ENCODE peak calls at places on chromosomes 12 and 14, in ten cellular contexts. H is A673, L is body of pancreas, T is mesendoderm, I is small intestine, J is hepatocyte, N is GM23338, S is Panc1, E is Caco-2, D is mucosa of descending colon. W is an unnamed sample. For H3K36me3, the result is how much of the 10 kb centered on the place peaks cover.

GRCh38 chr14:39739796-39740195 is 307.6 kb upstream of the FBXO33 start:
- DNase-seq in H (no peak), L (peak), T (no peak), I (no peak), J (no peak), N (no peak), S (no peak), E (no peak), D (no peak), W (no peak)

GRCh38 chr14:64891839-64892375 is 12.2 kb upstream of the SPTB start:
- DNase-seq in H (peak), L (peak), T (peak), I (peak), J (peak), N (peak), S (no peak), E (no peak), D (peak), W (peak)

GRCh38 chr14:95348395-95349080 is 28.8 kb upstream of the CLMN start:
- DNase-seq in H (peak), L (no peak), T (peak), I (no peak), J (no peak), N (peak), S (no peak), E (no peak), D (no peak), W (peak)

GRCh38 chr14:72553161-72553560 is 340.7 kb downstream of the DPF3 start:
- DNase-seq in H (no peak), L (no peak), T (no peak), I (no peak), J (no peak), N (no peak), S (no peak), E (no peak), D (no peak), W (no peak)

GRCh38 chr12:108129017-108129812 is at the start of gene WSCD2:
- DNase-seq in H (peak), L (peak), T (peak), I (peak), J (peak), N (peak), S (no peak), E (peak), D (peak), W (peak)

GRCh38 chr14:104367811-104368750 is 211.5 kb upstream of the C14orf180 start:
- DNase-seq in H (no peak), L (no peak), T (no peak), I (no peak), J (no peak), N (no peak), S (no peak), E (no peak), D (no peak), W (no peak)

GRCh38 chr14:51552768-51553426 is 98.8 kb upstream of the FRMD6 start:
- DNase-seq in H (no peak), L (peak), T (no peak), I (peak), J (peak), N (no peak), S (no peak), E (no peak), D (peak), W (no peak)

GRCh38 chr12:122028165-122028591 is 6.5 kb downstream of the BCL7A start:
- DNase-seq in H (no peak), L (no peak), T (no peak), I (no peak), J (no peak), N (no peak), S (no peak), E (no peak), D (no peak), W (peak)

GRCh38 chr12:115450710-115451109 is 766.7 kb upstream of the TBX3 start:
- DNase-seq in H (no peak), L (no peak), T (peak), I (no peak), J (no peak), N (no peak), S (no peak), E (no peak), D (no peak), W (no peak)

GRCh38 chr14:72523397-72524157 is 370.3 kb downstream of the DPF3 start:
- DNase-seq in H (peak), L (no peak), T (no peak), I (no peak), J (no peak), N (no peak), S (no peak), E (no peak), D (no peak), W (no peak)

GRCh38 chr12:63928305-63928704 is 83.8 kb downstream of the SRGAP1 start:
- DNase-seq in H (no peak), L (no peak), T (no peak), I (no peak), J (no peak), N (no peak), S (no peak), E (no peak), D (no peak), W (no peak)

GRCh38 chr14:89956294-89957009 is 725 bp downstream of the TDP1 start:
- DNase-seq in H (peak), L (peak), T (peak), I (peak), J (peak), N (peak), S (no peak), E (peak), D (peak), W (no peak)

GRCh38 chr14:24356208-24356607 is 11.8 kb upstream of the NFATC4 start:
- DNase-seq in H (no peak), L (no peak), T (no peak), I (no peak), J (no peak), N (no peak), S (no peak), E (no peak), D (no peak), W (no peak)

GRCh38 chr12:59600174-59600573 is 4.3 kb downstream of the SLC16A7 start:
- DNase-seq in H (no peak), L (no peak), T (no peak), I (no peak), J (no peak), N (no peak), S (no peak), E (no peak), D (no peak), W (no peak)

GRCh38 chr12:78220811-78221210 is 390.1 kb downstream of the NAV3 start:
- DNase-seq in H (no peak), L (no peak), T (no peak), I (no peak), J (no peak), N (no peak), S (no peak), E (no peak), D (no peak), W (no peak)

GRCh38 chr12:117774986-117775775 is 193.6 kb downstream of the KSR2 start:
- DNase-seq in H (no peak), L (no peak), T (no peak), I (no peak), J (no peak), N (no peak), S (no peak), E (no peak), D (no peak), W (no peak)

GRCh38 chr14:104352493-104353220 is 214.3 kb downstream of the KIF26A start:
- DNase-seq in H (no peak), L (no peak), T (no peak), I (no peak), J (no peak), N (no peak), S (no peak), E (no peak), D (no peak), W (peak)

GRCh38 chr14:56870336-56870735 is 60.1 kb upstream of the OTX2 start:
- DNase-seq in H (no peak), L (no peak), T (no peak), I (no peak), J (no peak), N (no peak), S (no peak), E (no peak), D (no peak), W (no peak)

GRCh38 chr14:100067971-100068959 is 3.0 kb downstream of the EVL start:
- DNase-seq in H (peak), L (peak), T (peak), I (peak), J (no peak), N (no peak), S (no peak), E (no peak), D (peak), W (no peak)

GRCh38 chr12:115866909-115867525 is 410.5 kb downstream of the MED13L start:
- DNase-seq in H (peak), L (no peak), T (peak), I (peak), J (no peak), N (peak), S (no peak), E (no peak), D (peak), W (peak)

GRCh38 chr12:93569656-93570551 is 2.6 kb upstream of the SOCS2 start:
- DNase-seq in H (peak), L (peak), T (peak), I (peak), J (peak), N (peak), S (no peak), E (peak), D (peak), W (peak)

GRCh38 chr12:89231686-89232085 is 120.6 kb downstream of the DUSP6 start:
- DNase-seq in H (no peak), L (no peak), T (no peak), I (no peak), J (no peak), N (no peak), S (no peak), E (no peak), D (no peak), W (no peak)

GRCh38 chr14:26403760-26404159 is 194.1 kb downstream of the NOVA1 start:
- DNase-seq in H (no peak), L (no peak), T (peak), I (no peak), J (no peak), N (no peak), S (no peak), E (no peak), D (no peak), W (no peak)

GRCh38 chr12:3967556-3968160 is 94.5 kb upstream of the PARP11 start:
- DNase-seq in H (no peak), L (no peak), T (peak), I (peak), J (peak), N (no peak), S (no peak), E (peak), D (no peak), W (no peak)

GRCh38 chr14:56125772-56126411 is 7.7 kb downstream of the PELI2 start:
- DNase-seq in H (no peak), L (peak), T (no peak), I (no peak), J (no peak), N (no peak), S (no peak), E (no peak), D (no peak), W (no peak)

GRCh38 chr14:79842270-79842669 is 369.0 kb downstream of the DIO2 start:
- DNase-seq in H (no peak), L (peak), T (peak), I (no peak), J (peak), N (no peak), S (no peak), E (no peak), D (no peak), W (no peak)

GRCh38 chr12:101713059-101713682 is 15.7 kb downstream of the CHPT1 start:
- DNase-seq in H (no peak), L (peak), T (no peak), I (peak), J (peak), N (no peak), S (no peak), E (peak), D (peak), W (no peak)

GRCh38 chr12:76549131-76549530 is 10.4 kb downstream of the OSBPL8 start:
- DNase-seq in H (no peak), L (no peak), T (no peak), I (no peak), J (no peak), N (no peak), S (no peak), E (no peak), D (no peak), W (no peak)

GRCh38 chr12:69985656-69986055 is 160.6 kb downstream of the MYRFL start:
- DNase-seq in H (peak), L (no peak), T (peak), I (peak), J (no peak), N (peak), S (no peak), E (peak), D (peak), W (peak)

GRCh38 chr14:84006643-84007137 is 1523.3 kb upstream of the FLRT2 start:
- DNase-seq in H (peak), L (peak), T (peak), I (no peak), J (no peak), N (peak), S (no peak), E (no peak), D (no peak), W (no peak)

GRCh38 chr12:111753144-111753881 is 13.4 kb upstream of the ALDH2 start:
- DNase-seq in H (peak), L (peak), T (peak), I (peak), J (peak), N (peak), S (no peak), E (peak), D (peak), W (peak)

GRCh38 chr14:55578511-55578910 is 1.5 kb upstream of the KTN1 start:
- DNase-seq in H (no peak), L (no peak), T (no peak), I (no peak), J (no peak), N (no peak), S (no peak), E (no peak), D (no peak), W (no peak)

GRCh38 chr14:101123639-101124525 is 220.4 kb upstream of the RTL1 start:
- DNase-seq in H (peak), L (no peak), T (no peak), I (no peak), J (no peak), N (no peak), S (no peak), E (no peak), D (no peak), W (peak)

GRCh38 chr12:13857750-13858149 is 123.7 kb downstream of the GRIN2B start:
- DNase-seq in H (no peak), L (no peak), T (no peak), I (no peak), J (no peak), N (no peak), S (no peak), E (no peak), D (no peak), W (no peak)

GRCh38 chr12:64796205-64796845 is 28.1 kb upstream of the TBC1D30 start:
- DNase-seq in H (peak), L (peak), T (peak), I (peak), J (peak), N (peak), S (peak), E (peak), D (peak), W (peak)

GRCh38 chr12:3314306-3314663 is 176.7 kb upstream of the PRMT8 start:
- DNase-seq in H (no peak), L (no peak), T (no peak), I (no peak), J (no peak), N (no peak), S (no peak), E (no peak), D (no peak), W (peak)

GRCh38 chr14:95463173-95463901 is 53.1 kb downstream of the SYNE3 start:
- DNase-seq in H (no peak), L (no peak), T (no peak), I (peak), J (no peak), N (no peak), S (no peak), E (no peak), D (peak), W (no peak)

GRCh38 chr14:68943107-68943506 is 36.0 kb downstream of the ACTN1 start:
- DNase-seq in H (no peak), L (peak), T (no peak), I (no peak), J (no peak), N (no peak), S (no peak), E (no peak), D (no peak), W (no peak)

GRCh38 chr14:68942281-68943035 is 36.6 kb downstream of the ACTN1 start:
- DNase-seq in H (no peak), L (no peak), T (peak), I (no peak), J (no peak), N (no peak), S (no peak), E (no peak), D (no peak), W (no peak)

GRCh38 chr14:68945585-68946289 is 33.4 kb downstream of the ACTN1 start:
- DNase-seq in H (no peak), L (peak), T (no peak), I (peak), J (no peak), N (no peak), S (no peak), E (peak), D (peak), W (no peak)

GRCh38 chr14:68945190-68945584 is 33.9 kb downstream of the ACTN1 start:
- DNase-seq in H (no peak), L (peak), T (no peak), I (no peak), J (no peak), N (no peak), S (no peak), E (no peak), D (no peak), W (no peak)

DNA sequence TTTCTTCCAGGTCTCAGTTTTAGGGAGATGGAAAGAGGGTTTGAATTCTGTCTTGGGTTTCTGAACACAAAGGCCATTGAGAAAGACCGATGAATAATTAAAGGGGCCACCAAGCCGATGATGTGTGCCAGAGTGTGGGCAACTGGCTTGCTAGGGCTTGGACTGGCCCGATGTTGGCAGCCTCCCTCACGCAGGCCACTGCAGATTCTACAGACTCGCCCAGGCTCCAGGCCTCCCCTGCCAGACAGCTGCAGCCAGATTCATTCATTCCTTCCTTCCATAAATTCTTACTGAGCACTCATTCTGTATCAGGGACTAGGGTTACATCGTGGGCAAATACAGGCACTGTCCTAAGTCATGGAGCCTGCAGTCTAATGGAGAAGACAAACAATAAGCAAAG is 34.9 kb downstream of the ACTN1 start:
- DNase-seq in H (no peak), L (no peak), T (no peak), I (no peak), J (no peak), N (no peak), S (no peak), E (no peak), D (no peak), W (no peak)
- H3K4me3 ChIP-seq in H (no peak), L (no peak), T (no peak), I (no peak), J (no peak), N (no peak), S (no peak), E (no peak), D (no peak), W (no peak)

GRCh38 chr12:123905319-123905925 is 67.2 kb downstream of the CCDC92 start:
- DNase-seq in H (peak), L (peak), T (peak), I (peak), J (peak), N (peak), S (peak), E (peak), D (peak), W (peak)

GRCh38 chr12:123910057-123910456 is 62.6 kb downstream of the CCDC92 start:
- DNase-seq in H (no peak), L (no peak), T (no peak), I (no peak), J (no peak), N (no peak), S (no peak), E (no peak), D (no peak), W (no peak)

GRCh38 chr12:123907021-123907420 is 65.6 kb downstream of the CCDC92 start:
- DNase-seq in H (no peak), L (no peak), T (no peak), I (no peak), J (no peak), N (no peak), S (no peak), E (no peak), D (no peak), W (no peak)

GRCh38 chr12:123908884-123909807 is 63.5 kb downstream of the CCDC92 start:
- DNase-seq in H (no peak), L (no peak), T (no peak), I (no peak), J (no peak), N (no peak), S (no peak), E (no peak), D (no peak), W (peak)

DNA sequence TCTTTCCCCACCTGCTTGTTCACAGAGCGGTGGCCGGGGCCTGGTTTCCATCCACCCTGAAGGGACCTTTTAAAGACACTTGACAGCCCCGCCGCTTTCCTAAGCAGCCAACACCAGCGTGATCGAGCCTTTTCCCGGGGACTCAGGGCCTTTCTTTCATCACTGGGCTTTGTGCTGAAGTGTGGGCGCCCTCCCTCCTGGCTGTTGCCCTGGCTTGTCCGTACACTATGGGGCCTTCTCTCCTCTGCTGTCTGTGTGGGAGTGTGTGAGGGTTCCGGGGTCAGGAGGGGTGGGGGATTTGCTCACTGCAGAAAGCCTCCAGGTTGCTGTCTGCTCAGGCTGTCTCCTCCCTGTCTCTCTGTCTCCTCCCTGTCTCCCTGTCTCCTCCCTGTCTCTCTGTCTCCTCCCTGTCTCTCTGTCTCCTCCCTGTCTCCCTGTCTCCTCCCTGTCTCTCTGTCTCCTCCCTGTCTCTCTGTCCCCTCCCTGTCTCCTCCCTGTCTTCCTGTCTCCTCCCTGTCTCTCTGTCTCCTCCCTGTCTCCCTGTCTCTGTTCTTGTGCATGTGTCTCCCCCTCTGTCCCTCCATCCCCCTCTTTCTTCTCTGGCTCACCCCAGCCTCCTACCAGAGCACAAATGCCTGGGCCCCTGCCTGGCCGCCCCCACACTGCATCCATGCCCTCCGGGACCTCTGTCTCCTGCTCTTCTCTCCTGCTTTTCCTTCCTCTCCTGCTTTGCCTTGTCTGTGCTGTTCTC is 64.7 kb downstream of the CCDC92 start:
- DNase-seq in H (no peak), L (no peak), T (no peak), I (peak), J (peak), N (no peak), S (no peak), E (no peak), D (peak), W (peak)
- H3K36me3 ChIP-seq in H (under half), L (under half), T (under half), I (under half), J (under half), N (under half), S (under half), E (under half), D (under half), W (under half)

GRCh38 chr14:77642407-77642806 is 26.0 kb upstream of the SPTLC2 start:
- DNase-seq in H (no peak), L (no peak), T (no peak), I (no peak), J (no peak), N (no peak), S (no peak), E (no peak), D (no peak), W (no peak)
- H3K4me3 ChIP-seq in H (no peak), L (no peak), T (no peak), I (no peak), J (no peak), N (no peak), S (peak), E (no peak), D (no peak), W (no peak)

DNA sequence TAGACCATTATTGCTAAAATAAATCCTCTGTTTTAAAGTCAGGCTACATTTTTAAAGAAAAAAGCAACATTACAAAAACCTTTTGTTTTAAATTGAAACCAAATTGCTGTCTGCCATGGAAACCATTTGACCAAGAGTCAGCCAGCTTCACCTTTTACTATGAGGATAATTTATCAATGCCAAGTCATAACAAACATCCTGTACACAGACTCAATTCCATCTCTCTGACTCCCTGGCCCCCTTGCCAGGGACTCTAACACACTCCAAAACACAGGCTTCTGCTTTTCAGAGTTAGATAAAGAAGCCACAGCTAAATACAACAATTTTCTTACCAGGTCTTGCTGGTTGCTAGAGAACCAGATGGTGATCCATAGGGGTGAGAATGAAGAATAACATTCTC is 83.9 kb downstream of the LRP6 start:
- DNase-seq in H (no peak), L (no peak), T (no peak), I (no peak), J (no peak), N (no peak), S (no peak), E (no peak), D (no peak), W (no peak)
- H3K36me3 ChIP-seq in H (under half), L (under half), T (under half), I (under half), J (under half), N (under half), S (under half), E (under half), D (under half), W (under half)

GRCh38 chr12:82182601-82183000 is 175.6 kb downstream of the CCDC59 start:
- DNase-seq in H (peak), L (no peak), T (peak), I (no peak), J (no peak), N (no peak), S (no peak), E (no peak), D (no peak), W (no peak)
- H3K4me3 ChIP-seq in H (no peak), L (no peak), T (no peak), I (no peak), J (no peak), N (no peak), S (no peak), E (no peak), D (no peak), W (no peak)